ENCODE peak calls at places on chromosomes 6 and 20, in nine cellular contexts. L is left kidney; O is GM23248; G is endothelial cell; W is neuronal stem cell; A is hippocampal formation; T is stimulated activated naive B cell treated with anti-CD40 and anti-IgM and Interleukin-4, amounts not matched to agents 10 μg/mL and 1 μg/mL and 100 μg/mL, for 72 hours; X is GM03348; R is midbrain. Z is an unnamed sample.

GRCh38 chr6:108562503-108562993 is 1.8 kb downstream of the FOXO3 start:
- DNase-seq in T (no peak), L (peak; percentile 90), G (peak; percentile 63), R (peak; percentile 31), O (peak; percentile 71), X (peak; percentile 62), W (peak; percentile 47), A (peak; percentile 16), Z (peak; percentile 83)

GRCh38 chr20:63939061-63939935 is 16.9 kb downstream of the UCKL1 start:
- DNase-seq in L (no peak), W (no peak), R (no peak), G (peak; percentile 21), A (no peak), T (no peak), O (no peak), X (no peak), Z (peak; percentile 83)

GRCh38 chr20:40651121-40651520 is 37.9 kb downstream of the MAFB start:
- DNase-seq in L (no peak), R (no peak), O (peak; percentile 52), G (no peak), T (no peak), W (no peak), A (no peak), X (no peak), Z (no peak)

GRCh38 chr6:32664354-32664753 is 2.1 kb downstream of the HLA-DQB1 start:
- DNase-seq in A (no peak), L (no peak), T (no peak), R (no peak), O (no peak), W (no peak), G (no peak), X (no peak), Z (no peak)

GRCh38 chr6:31763617-31763940 is 1.1 kb downstream of the SAPCD1 start:
- DNase-seq in R (peak; percentile 28), W (peak; percentile 71), L (peak; percentile 70), T (no peak), O (peak; percentile 69), X (peak; percentile 93), G (no peak), A (no peak), Z (no peak)

GRCh38 chr6:126156973-126157372 is 170.6 kb downstream of the TRMT11 start:
- DNase-seq in T (no peak), X (no peak), W (no peak), O (no peak), R (no peak), L (no peak), G (no peak), A (no peak), Z (no peak)

GRCh38 chr6:166540631-166541331 is 45.7 kb downstream of the RAMACL start:
- DNase-seq in T (peak; percentile 53), O (peak; percentile 3), X (no peak), G (no peak), W (no peak), R (no peak), A (no peak), L (no peak), Z (no peak)

GRCh38 chr6:65259080-65259479 is 447.9 kb downstream of the EYS start:
- DNase-seq in W (no peak), O (peak; percentile 1), A (no peak), L (no peak), G (no peak), R (no peak), X (no peak), T (no peak), Z (no peak)